ENCODE peak calls at places on chromosomes 13 and 19, in ten cellular contexts. G, L, Z, W, E, J, U, Q, S and M are unnamed samples.

GRCh38 chr19:13827656-13828055 is 32.4 kb downstream of the ZSWIM4 start:
- DNase-seq in L (no peak), J (no peak), E (no peak), G (no peak), W (no peak), Q (no peak), U (no peak), S (no peak), Z (no peak), M (no peak)

GRCh38 chr13:63010072-63010658 is 1594.5 kb upstream of the PCDH20 start:
- DNase-seq in S (no peak), U (no peak), L (no peak), W (no peak), G (no peak), E (no peak), J (no peak), Q (no peak), Z (no peak), M (no peak)

GRCh38 chr19:920051-920857 is 3.1 kb downstream of the KISS1R start:
- DNase-seq in U (peak), W (peak), L (no peak), E (peak), G (peak), S (no peak), J (no peak), Z (peak), Q (no peak), M (peak)

GRCh38 chr19:17626456-17626855 is 61.7 kb downstream of the UNC13A start:
- DNase-seq in E (no peak), Z (no peak), U (no peak), J (no peak), W (no peak), G (no peak), L (no peak), Q (no peak), S (no peak), M (no peak)

GRCh38 chr13:63842102-63842501 is 2426.5 kb upstream of the PCDH20 start:
- DNase-seq in L (no peak), E (no peak), U (no peak), G (no peak), Q (no peak), S (no peak), Z (no peak), W (no peak), J (no peak), M (no peak)

GRCh38 chr13:106565127-106565775 is 2.7 kb downstream of the ARGLU1 start:
- DNase-seq in L (no peak), E (peak), Z (no peak), W (no peak), J (no peak), Q (no peak), U (no peak), S (no peak), G (no peak), M (no peak)

GRCh38 chr19:6100284-6100915 is 9.9 kb downstream of the RFX2 start:
- DNase-seq in E (peak), W (no peak), G (peak), Z (peak), Q (no peak), L (no peak), U (no peak), J (no peak), S (no peak), M (peak)

GRCh38 chr13:25860265-25860664 is 191.6 kb downstream of the SHISA2 start:
- DNase-seq in U (no peak), G (no peak), J (no peak), E (no peak), W (no peak), Q (no peak), S (no peak), Z (no peak), L (no peak), M (no peak)

GRCh38 chr19:4570916-4571304 is 11.4 kb upstream of the SEMA6B start:
- DNase-seq in E (no peak), Q (no peak), W (no peak), Z (no peak), U (no peak), L (no peak), G (no peak), S (no peak), J (no peak), M (no peak)

GRCh38 chr19:29680447-29680846 is 15.2 kb downstream of the PLEKHF1 start:
- DNase-seq in E (peak), W (no peak), U (peak), Z (peak), Q (peak), S (no peak), L (peak), J (no peak), G (peak), M (peak)

GRCh38 chr19:33471111-33471996 is 50.2 kb downstream of the PEPD start:
- DNase-seq in S (no peak), Z (no peak), Q (no peak), U (no peak), G (no peak), W (no peak), J (no peak), E (no peak), L (no peak), M (no peak)

GRCh38 chr13:97855570-97855970 is 97.9 kb upstream of the IPO5 start:
- DNase-seq in J (peak), E (peak), U (no peak), S (peak), L (no peak), G (peak), W (peak), Q (peak), Z (peak), M (peak)

GRCh38 chr19:17749912-17750317 is 1.4 kb upstream of the FCHO1 start:
- DNase-seq in S (no peak), L (no peak), Q (no peak), E (peak), J (no peak), U (no peak), W (no peak), G (no peak), Z (peak), M (no peak)

GRCh38 chr19:8310342-8311055 is 2.3 kb upstream of the CD320 start:
- DNase-seq in J (no peak), E (no peak), Q (peak), S (no peak), L (no peak), Z (no peak), U (no peak), W (no peak), G (no peak), M (no peak)

GRCh38 chr13:60851378-60851777 is 454.4 kb downstream of the TDRD3 start:
- DNase-seq in U (no peak), S (no peak), G (no peak), L (no peak), E (no peak), J (no peak), Z (no peak), W (no peak), Q (no peak), M (no peak)

GRCh38 chr13:98890186-98890585 is 87.7 kb downstream of the DOCK9 start:
- DNase-seq in U (no peak), W (no peak), G (peak), Q (no peak), E (no peak), Z (peak), J (no peak), L (no peak), S (peak), M (no peak)

GRCh38 chr13:77565635-77566034 is 30.1 kb downstream of the SCEL start:
- DNase-seq in L (no peak), G (no peak), S (peak), U (no peak), Q (no peak), E (peak), J (no peak), Z (no peak), W (peak), M (no peak)

GRCh38 chr13:106619688-106620555 is 52.0 kb upstream of the ARGLU1 start:
- DNase-seq in Z (peak), G (no peak), L (no peak), W (peak), Q (peak), U (no peak), S (peak), J (peak), E (peak), M (peak)

GRCh38 chr13:48232420-48233096 is 448 bp upstream of the ITM2B start:
- DNase-seq in G (no peak), S (no peak), U (no peak), W (no peak), J (no peak), L (no peak), E (no peak), Z (no peak), Q (peak), M (no peak)

GRCh38 chr19:57314146-57314545 is 6.1 kb upstream of the ZNF543 start:
- DNase-seq in Q (no peak), S (no peak), Z (no peak), G (no peak), L (no peak), U (no peak), W (no peak), E (no peak), J (no peak), M (no peak)

GRCh38 chr19:19451429-19452240 is 46.2 kb downstream of the GATAD2A start:
- DNase-seq in Q (no peak), U (no peak), G (no peak), E (no peak), S (peak), J (no peak), Z (peak), W (no peak), L (no peak), M (peak)